ENCODE peak calls at places on chromosome 19, in four cellular contexts. One of them, this sample, is unnamed.

GRCh38 chr19:19531951-19532805 is 3.5 kb downstream of the YJEFN3 start:
- DNase-seq in uterus: peak; percentile 72
- DNase-seq in PC-3: peak; percentile 81
- DNase-seq in left ventricle myocardium inferior: peak; percentile 85
- DNase-seq in this sample: peak; percentile 57

GRCh38 chr19:6219592-6220290 is 60.0 kb downstream of the MLLT1 start:
- DNase-seq in uterus: no peak
- DNase-seq in PC-3: no peak
- DNase-seq in left ventricle myocardium inferior: no peak
- DNase-seq in this sample: no peak

GRCh38 chr19:1252818-1253513 is 4.6 kb downstream of the MIDN start:
- DNase-seq in uterus: peak; percentile 96
- DNase-seq in PC-3: peak; percentile 79
- DNase-seq in left ventricle myocardium inferior: peak; percentile 91
- DNase-seq in this sample: peak; percentile 89

GRCh38 chr19:16066611-16067104 is 9.6 kb upstream of the TPM4 start:
- DNase-seq in uterus: peak; percentile 65
- DNase-seq in PC-3: peak; percentile 80
- DNase-seq in left ventricle myocardium inferior: no peak
- DNase-seq in this sample: no peak

GRCh38 chr19:44741841-44742352 is 6.6 kb upstream of the BCL3 start:
- DNase-seq in uterus: peak; percentile 99
- DNase-seq in PC-3: peak; percentile 98
- DNase-seq in left ventricle myocardium inferior: peak; percentile 97
- DNase-seq in this sample: peak; percentile 100

GRCh38 chr19:13036366-13036976 is 41.2 kb downstream of the NFIX start:
- DNase-seq in uterus: peak; percentile 69
- DNase-seq in PC-3: peak; percentile 93
- DNase-seq in left ventricle myocardium inferior: no peak
- DNase-seq in this sample: peak; percentile 93

GRCh38 chr19:55146078-55146647 is 2.8 kb downstream of the TNNT1 start:
- DNase-seq in uterus: no peak
- DNase-seq in PC-3: peak; percentile 81
- DNase-seq in left ventricle myocardium inferior: no peak
- DNase-seq in this sample: peak; percentile 52

GRCh38 chr19:58020985-58021384 is 12.8 kb upstream of the ZSCAN1 start:
- DNase-seq in uterus: no peak
- DNase-seq in PC-3: no peak
- DNase-seq in left ventricle myocardium inferior: no peak
- DNase-seq in this sample: no peak

GRCh38 chr19:19502281-19502680 is 13.1 kb downstream of the TSSK6 start:
- DNase-seq in uterus: no peak
- DNase-seq in PC-3: no peak
- DNase-seq in left ventricle myocardium inferior: no peak
- DNase-seq in this sample: no peak

GRCh38 chr19:58021541-58022282 is 12.1 kb upstream of the ZSCAN1 start:
- DNase-seq in uterus: peak; percentile 78
- DNase-seq in PC-3: no peak
- DNase-seq in left ventricle myocardium inferior: no peak
- DNase-seq in this sample: no peak

GRCh38 chr19:2625434-2625833 is 77.1 kb downstream of the GNG7 start:
- DNase-seq in uterus: no peak
- DNase-seq in PC-3: no peak
- DNase-seq in left ventricle myocardium inferior: peak; percentile 52
- DNase-seq in this sample: no peak

GRCh38 chr19:1853295-1854031 is 5.2 kb upstream of the REXO1 start:
- DNase-seq in uterus: no peak
- DNase-seq in PC-3: peak; percentile 71
- DNase-seq in left ventricle myocardium inferior: peak; percentile 79
- DNase-seq in this sample: peak; percentile 67

GRCh38 chr19:7789447-7789846 is 26.4 kb downstream of the CLEC4M start:
- DNase-seq in uterus: no peak
- DNase-seq in PC-3: no peak
- DNase-seq in left ventricle myocardium inferior: no peak
- DNase-seq in this sample: no peak

GRCh38 chr19:54421169-54421516 is 5.9 kb downstream of the TTYH1 start:
- DNase-seq in uterus: no peak
- DNase-seq in PC-3: no peak
- DNase-seq in left ventricle myocardium inferior: no peak
- DNase-seq in this sample: no peak

GRCh38 chr19:934865-935422 is 9.1 kb downstream of the ARID3A start:
- DNase-seq in uterus: peak; percentile 74
- DNase-seq in PC-3: peak; percentile 68
- DNase-seq in left ventricle myocardium inferior: peak; percentile 88
- DNase-seq in this sample: peak; percentile 87

GRCh38 chr19:41376241-41376997 is at the start of gene TMEM91:
- DNase-seq in uterus: peak; percentile 62
- DNase-seq in PC-3: no peak
- DNase-seq in left ventricle myocardium inferior: peak; percentile 33
- DNase-seq in this sample: no peak

GRCh38 chr19:2135474-2136402 is 15.6 kb downstream of the AP3D1 start:
- DNase-seq in uterus: no peak
- DNase-seq in PC-3: no peak
- DNase-seq in left ventricle myocardium inferior: no peak
- DNase-seq in this sample: no peak

GRCh38 chr19:15315101-15315500 is 17.2 kb downstream of the BRD4 start:
- DNase-seq in uterus: no peak
- DNase-seq in PC-3: peak; percentile 74
- DNase-seq in left ventricle myocardium inferior: no peak
- DNase-seq in this sample: peak; percentile 78

GRCh38 chr19:6521718-6522646 is 8.8 kb upstream of the TNFSF9 start:
- DNase-seq in uterus: no peak
- DNase-seq in PC-3: no peak
- DNase-seq in left ventricle myocardium inferior: no peak
- DNase-seq in this sample: no peak

GRCh38 chr19:35144600-35145436 is 1.8 kb downstream of the FXYD7 start:
- DNase-seq in uterus: no peak
- DNase-seq in PC-3: peak; percentile 74
- DNase-seq in left ventricle myocardium inferior: no peak
- DNase-seq in this sample: no peak

GRCh38 chr19:55441692-55442321 is 1.3 kb downstream of the SHISA7 start:
- DNase-seq in uterus: no peak
- DNase-seq in PC-3: no peak
- DNase-seq in left ventricle myocardium inferior: no peak
- DNase-seq in this sample: no peak

GRCh38 chr19:16094360-16095070 is 17.2 kb upstream of the RAB8A start:
- DNase-seq in uterus: no peak
- DNase-seq in PC-3: no peak
- DNase-seq in left ventricle myocardium inferior: no peak
- DNase-seq in this sample: no peak

GRCh38 chr19:54405628-54406027 is 9.6 kb upstream of the TTYH1 start:
- DNase-seq in uterus: no peak
- DNase-seq in PC-3: no peak
- DNase-seq in left ventricle myocardium inferior: no peak
- DNase-seq in this sample: no peak

GRCh38 chr19:51903192-51903591 is 1.6 kb downstream of the ZNF649 start:
- DNase-seq in uterus: no peak
- DNase-seq in PC-3: no peak
- DNase-seq in left ventricle myocardium inferior: no peak
- DNase-seq in this sample: no peak

GRCh38 chr19:12806242-12807131 is at the start of gene RNASEH2A:
- DNase-seq in uterus: peak; percentile 85
- DNase-seq in PC-3: peak; percentile 97
- DNase-seq in left ventricle myocardium inferior: peak; percentile 91
- DNase-seq in this sample: peak; percentile 84

GRCh38 chr19:45640849-45641273 is 1.7 kb upstream of the EML2 start:
- DNase-seq in uterus: no peak
- DNase-seq in PC-3: peak; percentile 23
- DNase-seq in left ventricle myocardium inferior: no peak
- DNase-seq in this sample: no peak

GRCh38 chr19:33689138-33689746 is 67.5 kb downstream of the CHST8 start:
- DNase-seq in uterus: no peak
- DNase-seq in PC-3: no peak
- DNase-seq in left ventricle myocardium inferior: no peak
- DNase-seq in this sample: no peak

GRCh38 chr19:50772408-50773311 is 2.4 kb downstream of the GPR32 start:
- DNase-seq in uterus: no peak
- DNase-seq in PC-3: peak; percentile 39
- DNase-seq in left ventricle myocardium inferior: no peak
- DNase-seq in this sample: no peak

GRCh38 chr19:33998739-33999345 is 173.5 kb upstream of the LSM14A start:
- DNase-seq in uterus: no peak
- DNase-seq in PC-3: peak; percentile 47
- DNase-seq in left ventricle myocardium inferior: no peak
- DNase-seq in this sample: no peak

GRCh38 chr19:16033136-16033530 is 43.2 kb upstream of the TPM4 start:
- DNase-seq in uterus: no peak
- DNase-seq in PC-3: no peak
- DNase-seq in left ventricle myocardium inferior: no peak
- DNase-seq in this sample: no peak

GRCh38 chr19:45045671-45046353 is 7.0 kb downstream of the CLASRP start:
- DNase-seq in uterus: no peak
- DNase-seq in PC-3: no peak
- DNase-seq in left ventricle myocardium inferior: no peak
- DNase-seq in this sample: no peak

GRCh38 chr19:14127929-14128509 is 8.4 kb downstream of the ASF1B start:
- DNase-seq in uterus: no peak
- DNase-seq in PC-3: no peak
- DNase-seq in left ventricle myocardium inferior: no peak
- DNase-seq in this sample: peak; percentile 95
- H3K4me3 ChIP-seq in uterus: no peak overlapping the region
- H3K4me3 ChIP-seq in PC-3: no peak overlapping the region
- H3K4me3 ChIP-seq in left ventricle myocardium inferior: no peak overlapping the region
- H3K4me3 ChIP-seq in this sample: no peak overlapping the region

DNA sequence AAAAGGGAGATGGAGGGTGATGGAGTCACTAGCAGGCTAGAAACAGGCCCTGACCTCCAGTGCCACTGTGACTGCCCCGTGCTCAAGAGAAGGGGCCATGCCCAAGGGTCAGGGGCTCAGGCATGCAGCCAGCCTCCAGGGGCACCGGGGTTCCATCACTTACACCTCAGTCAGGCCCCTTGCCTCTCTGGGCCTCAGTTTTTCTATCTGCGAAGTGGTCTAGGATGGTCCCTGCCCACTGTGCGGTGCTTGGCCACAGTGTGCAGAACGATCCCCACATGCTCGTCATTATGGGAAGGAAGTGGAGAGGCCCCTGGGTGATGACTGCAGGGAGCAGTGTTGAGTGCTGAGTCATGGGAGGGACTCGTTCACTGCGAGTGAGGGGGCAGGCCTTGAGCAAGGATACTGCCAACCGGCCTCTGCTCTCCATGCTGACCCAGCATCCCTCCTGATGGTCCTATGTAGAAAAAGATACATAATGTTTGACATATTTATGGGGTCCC is 23.1 kb downstream of the TMED1 start:
- DNase-seq in uterus: peak; percentile 64
- DNase-seq in PC-3: peak; percentile 64
- DNase-seq in left ventricle myocardium inferior: no peak
- DNase-seq in this sample: peak; percentile 44
- H3K27me3 ChIP-seq in uterus: no peaks in the 10 kb centered on the region
- H3K27me3 ChIP-seq in PC-3: no peaks in the 10 kb centered on the region
- H3K27me3 ChIP-seq in left ventricle myocardium inferior: no peaks in the 10 kb centered on the region
- H3K27me3 ChIP-seq in this sample: no peaks in the 10 kb centered on the region

DNA sequence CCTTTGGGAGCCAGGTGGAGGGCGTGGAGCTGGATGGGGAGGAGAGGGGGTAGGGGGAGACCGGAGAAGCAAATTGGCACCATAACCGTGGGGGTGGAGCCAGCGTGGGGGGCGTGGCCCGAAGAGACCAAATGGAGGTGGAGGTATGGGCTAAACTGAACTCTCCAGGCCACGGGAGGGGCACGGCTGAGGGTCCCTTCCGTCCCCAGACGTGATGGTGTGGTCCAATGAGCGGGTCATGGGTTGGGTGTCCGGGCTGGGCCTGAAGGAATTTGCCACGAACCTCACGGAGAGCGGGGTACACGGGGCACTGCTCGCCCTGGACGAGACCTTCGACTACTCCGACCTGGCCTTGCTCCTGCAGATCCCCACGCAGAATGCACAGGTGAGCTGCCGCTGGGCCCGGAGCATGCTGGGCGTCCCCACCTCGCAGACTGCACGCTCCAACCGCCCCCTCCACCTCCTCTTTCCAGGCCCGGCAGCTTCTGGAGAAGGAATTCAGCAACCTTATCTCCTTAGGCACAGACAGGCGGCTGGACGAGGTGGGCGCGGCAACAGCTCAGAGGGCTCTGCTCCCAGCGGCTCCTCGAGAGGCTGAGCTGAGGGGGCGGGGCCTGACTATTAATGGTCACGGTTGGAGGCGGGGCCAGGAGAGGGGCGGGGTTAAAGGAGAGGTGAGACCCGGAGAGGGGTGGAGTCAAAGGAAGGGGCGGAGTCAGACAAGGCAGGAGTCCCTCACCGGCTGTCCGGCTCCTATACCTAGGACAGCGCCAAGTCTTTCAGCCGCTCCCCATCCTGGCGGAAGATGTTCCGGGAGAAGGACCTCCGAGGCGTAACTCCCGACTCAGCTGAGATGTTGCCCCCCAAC is 6.2 kb downstream of the HRC start:
- DNase-seq in uterus: peak; percentile 98
- DNase-seq in PC-3: peak; percentile 99
- DNase-seq in left ventricle myocardium inferior: peak; percentile 97
- DNase-seq in this sample: peak; percentile 98
- H3K4me3 ChIP-seq in uterus: peak overlapping the region; percentile 58
- H3K4me3 ChIP-seq in PC-3: peak overlapping the region; percentile 71
- H3K4me3 ChIP-seq in left ventricle myocardium inferior: peak overlapping the region; percentile 80
- H3K4me3 ChIP-seq in this sample: peak overlapping the region; percentile 64

GRCh38 chr19:49205114-49205513 is 47.5 kb downstream of the TRPM4 start:
- DNase-seq in uterus: no peak
- DNase-seq in PC-3: no peak
- DNase-seq in left ventricle myocardium inferior: no peak
- DNase-seq in this sample: no peak
- H3K27me3 ChIP-seq in uterus: no peaks in the 10 kb centered on the region
- H3K27me3 ChIP-seq in PC-3: no peaks in the 10 kb centered on the region
- H3K27me3 ChIP-seq in left ventricle myocardium inferior: no peaks in the 10 kb centered on the region
- H3K27me3 ChIP-seq in this sample: no peaks in the 10 kb centered on the region

GRCh38 chr19:17180997-17181702 is 34.0 kb upstream of the USE1 start:
- DNase-seq in uterus: no peak
- DNase-seq in PC-3: no peak
- DNase-seq in left ventricle myocardium inferior: no peak
- DNase-seq in this sample: no peak
- H3K4me3 ChIP-seq in uterus: no peak overlapping the region
- H3K4me3 ChIP-seq in PC-3: no peak overlapping the region
- H3K4me3 ChIP-seq in left ventricle myocardium inferior: no peak overlapping the region
- H3K4me3 ChIP-seq in this sample: no peak overlapping the region

GRCh38 chr19:4513248-4513647 is 5.0 kb downstream of the PLIN4 start:
- DNase-seq in uterus: no peak
- DNase-seq in PC-3: no peak
- DNase-seq in left ventricle myocardium inferior: no peak
- DNase-seq in this sample: no peak

GRCh38 chr19:4516939-4517300 is 1.4 kb downstream of the PLIN4 start:
- DNase-seq in uterus: no peak
- DNase-seq in PC-3: no peak
- DNase-seq in left ventricle myocardium inferior: peak; percentile 54
- DNase-seq in this sample: peak; percentile 92

GRCh38 chr19:4517451-4518057 is 732 bp downstream of the PLIN4 start:
- DNase-seq in uterus: no peak
- DNase-seq in PC-3: no peak
- DNase-seq in left ventricle myocardium inferior: no peak
- DNase-seq in this sample: no peak

GRCh38 chr19:4516199-4516938 is 1.9 kb downstream of the PLIN4 start:
- DNase-seq in uterus: no peak
- DNase-seq in PC-3: no peak
- DNase-seq in left ventricle myocardium inferior: no peak
- DNase-seq in this sample: peak; percentile 90

GRCh38 chr19:4515732-4516131 is 2.6 kb downstream of the PLIN4 start:
- DNase-seq in uterus: no peak
- DNase-seq in PC-3: no peak
- DNase-seq in left ventricle myocardium inferior: no peak
- DNase-seq in this sample: no peak
- H3K27me3 ChIP-seq in uterus: no peaks in the 10 kb centered on the region
- H3K27me3 ChIP-seq in PC-3: no peaks in the 10 kb centered on the region
- H3K27me3 ChIP-seq in left ventricle myocardium inferior: peaks cover 28% of the 10 kb centered on the region
- H3K27me3 ChIP-seq in this sample: no peaks in the 10 kb centered on the region

This sample was measured in gastrocnemius medialis.